ENCODE peak calls at places on chromosome 14, in five cellular contexts. C, Y, G, L and N are unnamed samples.
A peak's percentile ranks its signal among the peaks of the same experiment; 100 is the strongest.

GRCh38 chr14:55508676-55509075 is 68.3 kb upstream of the TBPL2 start:
- DNase-seq in C (no peak), Y (no peak), G (no peak), L (no peak), N (no peak)

GRCh38 chr14:104984056-104984894 is 1.3 kb upstream of the CLBA1 start:
- DNase-seq in C (no peak), Y (no peak), G (no peak), L (no peak), N (no peak)

GRCh38 chr14:68231832-68232642 is 412.5 kb downstream of the RAD51B start:
- DNase-seq in C (peak; percentile 52), Y (no peak), G (no peak), L (no peak), N (no peak)

GRCh38 chr14:40318211-40318719 is 886.0 kb upstream of the FBXO33 start:
- DNase-seq in C (no peak), Y (no peak), G (no peak), L (no peak), N (no peak)

GRCh38 chr14:63745858-63746425 is 18.1 kb upstream of the SGPP1 start:
- DNase-seq in C (no peak), Y (no peak), G (no peak), L (peak; percentile 45), N (no peak)

GRCh38 chr14:104891121-104891551 is 26.1 kb downstream of the CEP170B start:
- DNase-seq in C (no peak), Y (no peak), G (no peak), L (no peak), N (no peak)

GRCh38 chr14:43669355-43669754 is 837.7 kb downstream of the FSCB start:
- DNase-seq in C (no peak), Y (no peak), G (no peak), L (no peak), N (no peak)

GRCh38 chr14:96574633-96575191 is 72.5 kb downstream of the PAPOLA start:
- DNase-seq in C (peak; percentile 72), Y (peak; percentile 48), G (no peak), L (no peak), N (no peak)

GRCh38 chr14:51004801-51005526 is 60.7 kb upstream of the PYGL start:
- DNase-seq in C (peak; percentile 69), Y (no peak), G (no peak), L (no peak), N (no peak)

GRCh38 chr14:54211562-54212308 is 185.1 kb upstream of the CDKN3 start:
- DNase-seq in C (peak; percentile 94), Y (peak; percentile 66), G (no peak), L (no peak), N (no peak)

GRCh38 chr14:73762375-73762822 is 48.2 kb upstream of the PNMA1 start:
- DNase-seq in C (no peak), Y (no peak), G (no peak), L (no peak), N (no peak)

GRCh38 chr14:100443643-100444042 is 120.5 kb downstream of the SLC25A47 start:
- DNase-seq in C (peak; percentile 64), Y (no peak), G (no peak), L (no peak), N (no peak)

GRCh38 chr14:59564356-59564755 is 12.3 kb downstream of the CCDC175 start:
- DNase-seq in C (no peak), Y (no peak), G (no peak), L (no peak), N (no peak)

GRCh38 chr14:67424539-67424938 is 12.6 kb upstream of the PLEK2 start:
- DNase-seq in C (no peak), Y (no peak), G (no peak), L (no peak), N (no peak)

GRCh38 chr14:23588884-23589598 is 10.5 kb upstream of the JPH4 start:
- DNase-seq in C (peak; percentile 71), Y (peak; percentile 54), G (peak; percentile 70), L (peak; percentile 74), N (peak; percentile 92)

GRCh38 chr14:99653618-99654017 is 8.7 kb downstream of the HHIPL1 start:
- DNase-seq in C (no peak), Y (no peak), G (no peak), L (no peak), N (no peak)

GRCh38 chr14:56809262-56810215 is 740 bp downstream of the OTX2 start:
- DNase-seq in C (no peak), Y (no peak), G (no peak), L (no peak), N (no peak)

GRCh38 chr14:97446087-97446486 is 648.9 kb downstream of the VRK1 start:
- DNase-seq in C (no peak), Y (no peak), G (no peak), L (no peak), N (no peak)

GRCh38 chr14:56300495-56300894 is 182.3 kb downstream of the PELI2 start:
- DNase-seq in C (peak; percentile 78), Y (no peak), G (no peak), L (no peak), N (no peak)

GRCh38 chr14:35331605-35332516 is 39.7 kb downstream of the PSMA6 start:
- DNase-seq in C (peak; percentile 60), Y (no peak), G (no peak), L (no peak), N (no peak)

GRCh38 chr14:23294734-23295561 is 7.7 kb downstream of the PPP1R3E start:
- DNase-seq in C (no peak), Y (no peak), G (peak; percentile 33), L (peak; percentile 22), N (no peak)

GRCh38 chr14:100239200-100239839 is 376 bp downstream of the YY1 start:
- DNase-seq in C (no peak), Y (no peak), G (no peak), L (no peak), N (peak; percentile 74)

GRCh38 chr14:102951034-102951433 is 28.6 kb downstream of the AMN start:
- DNase-seq in C (no peak), Y (no peak), G (no peak), L (no peak), N (no peak)

GRCh38 chr14:63891148-63891964 is 38.6 kb downstream of the SYNE2 start:
- DNase-seq in C (no peak), Y (no peak), G (no peak), L (no peak), N (peak; percentile 55)

GRCh38 chr14:99467338-99468075 is 13.2 kb downstream of the SETD3 start:
- DNase-seq in C (no peak), Y (no peak), G (no peak), L (no peak), N (no peak)

GRCh38 chr14:100149789-100150611 is 9.4 kb downstream of the DEGS2 start:
- DNase-seq in C (no peak), Y (no peak), G (no peak), L (no peak), N (peak; percentile 19)